ENCODE peak calls at places on chromosomes 11 and 22, in four cellular contexts. W is lung, R is breast epithelium, J is tibial nerve. M is an unnamed sample.

GRCh38 chr11:64007629-64008282 is 21.5 kb downstream of the OTUB1 start:
- DNase-seq in W (peak), R (no peak), J (peak), M (peak)

GRCh38 chr11:39965701-39966100 is 1493.8 kb downstream of the LRRC4C start:
- DNase-seq in W (no peak), R (no peak), J (no peak), M (no peak)

GRCh38 chr11:35483131-35483800 is 42.1 kb downstream of the PAMR1 start:
- DNase-seq in W (no peak), R (no peak), J (no peak), M (no peak)

GRCh38 chr11:65663634-65664200 is 1.0 kb upstream of the RELA start:
- DNase-seq in W (peak), R (no peak), J (peak), M (no peak)

GRCh38 chr11:17498058-17498457 is 21.4 kb upstream of the ABCC8 start:
- DNase-seq in W (no peak), R (no peak), J (no peak), M (no peak)

GRCh38 chr11:44709281-44709562 is 17.5 kb upstream of the TSPAN18 start:
- DNase-seq in W (no peak), R (no peak), J (no peak), M (no peak)

GRCh38 chr11:34570584-34570983 is 50.3 kb upstream of the EHF start:
- DNase-seq in W (no peak), R (peak), J (no peak), M (no peak)

GRCh38 chr11:72069200-72069599 is 11.1 kb downstream of the NUMA1 start:
- DNase-seq in W (no peak), R (no peak), J (no peak), M (no peak)

GRCh38 chr11:76567261-76567660 is 103.3 kb downstream of the LRRC32 start:
- DNase-seq in W (no peak), R (no peak), J (no peak), M (no peak)

GRCh38 chr11:75031771-75032549 is 43.2 kb downstream of the NEU3 start:
- DNase-seq in W (peak), R (peak), J (peak), M (peak)

GRCh38 chr22:44248926-44249325 is 63.8 kb downstream of the SHISAL1 start:
- DNase-seq in W (no peak), R (no peak), J (no peak), M (no peak)

GRCh38 chr11:61775606-61776554 is 16.5 kb downstream of the TMEM258 start:
- DNase-seq in W (no peak), R (no peak), J (no peak), M (no peak)

GRCh38 chr22:43262990-43263644 is 76.2 kb upstream of the TTLL12 start:
- DNase-seq in W (no peak), R (no peak), J (no peak), M (no peak)

GRCh38 chr11:95924414-95924760 is 480 bp upstream of the MTMR2 start:
- DNase-seq in W (no peak), R (no peak), J (no peak), M (no peak)

GRCh38 chr22:30843245-30843644 is 125.3 kb downstream of the MORC2 start:
- DNase-seq in W (no peak), R (no peak), J (no peak), M (no peak)

GRCh38 chr11:83815736-83816135 is 529.6 kb upstream of the CCDC90B start:
- DNase-seq in W (no peak), R (no peak), J (no peak), M (no peak)

GRCh38 chr22:35612903-35613302 is 4.2 kb downstream of the MB start:
- DNase-seq in W (no peak), R (no peak), J (no peak), M (no peak)

GRCh38 chr11:128890543-128891409 is at the start of gene KCNJ5:
- DNase-seq in W (no peak), R (no peak), J (no peak), M (peak)

GRCh38 chr11:116840224-116840745 is 2.9 kb upstream of the APOA1 start:
- DNase-seq in W (no peak), R (no peak), J (no peak), M (peak)
- H3K4me3 ChIP-seq in W (no peak), R (no peak), J (no peak), M (no peak)

GRCh38 chr11:69382131-69383128 is 88.5 kb downstream of the MYEOV start:
- DNase-seq in W (no peak), R (peak), J (no peak), M (no peak)
- H3K4me3 ChIP-seq in W (no peak), R (peak), J (no peak), M (no peak)

GRCh38 chr11:33500331-33500730 is 200.3 kb downstream of the C11orf91 start:
- DNase-seq in W (no peak), R (no peak), J (no peak), M (no peak)
- H3K4me3 ChIP-seq in W (no peak), R (no peak), J (no peak), M (no peak)

DNA sequence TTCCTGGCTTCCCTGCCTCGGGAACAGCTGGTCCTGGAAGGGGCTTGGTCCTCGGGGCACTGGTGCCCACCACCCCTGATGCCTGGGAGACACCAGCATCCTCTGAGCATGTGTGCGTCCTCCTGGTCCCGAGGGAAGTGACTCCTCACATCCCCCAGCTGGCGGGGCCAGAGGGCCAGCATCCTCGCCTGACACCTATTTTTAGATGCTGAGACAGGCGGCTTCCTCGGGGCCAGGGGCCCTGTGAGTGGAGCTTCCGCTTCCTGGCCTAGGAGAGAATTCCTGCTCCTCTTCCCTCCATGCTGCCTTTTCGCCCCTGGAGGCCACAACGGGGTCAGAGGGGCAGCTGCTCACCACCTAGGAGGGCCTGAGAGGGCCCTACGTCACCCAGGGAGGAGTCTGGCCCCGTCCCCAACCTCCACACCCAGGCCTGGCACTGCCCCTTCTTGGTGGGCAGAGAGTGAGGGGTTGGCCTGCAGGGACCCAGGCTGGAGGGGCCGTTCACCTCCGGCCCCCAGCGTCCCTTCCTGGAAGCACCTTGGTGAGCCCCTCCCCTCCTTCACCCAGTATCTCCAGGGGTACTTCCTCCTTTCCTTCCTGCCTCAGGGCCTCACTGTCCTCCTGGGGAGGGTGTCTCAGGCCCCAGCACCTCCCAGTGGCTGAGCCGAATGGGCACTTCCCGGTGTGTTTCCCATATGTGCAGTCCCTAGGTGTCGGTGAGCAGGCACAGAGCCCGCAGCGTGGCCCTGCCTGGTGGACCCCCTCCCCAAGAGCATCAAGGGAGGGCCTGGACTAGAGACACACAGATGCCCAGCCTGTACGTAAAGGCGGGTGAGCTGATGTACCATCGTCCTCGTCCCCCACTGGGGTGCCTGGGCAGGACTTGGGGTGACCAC is 6.1 kb downstream of the CD81 start:
- DNase-seq in W (no peak), R (no peak), J (no peak), M (no peak)
- H3K4me3 ChIP-seq in W (no peak), R (peak), J (no peak), M (peak)

GRCh38 chr11:124676386-124676785 is 2.7 kb downstream of the SPA17 start:
- DNase-seq in W (peak), R (no peak), J (no peak), M (no peak)
- H3K4me3 ChIP-seq in W (no peak), R (no peak), J (no peak), M (no peak)